ENCODE peak calls at places on chromosomes 2 and 18, in six cellular contexts. A, D, W, L, H and U are unnamed samples.

GRCh38 chr2:47513981-47514520 is 111.1 kb downstream of the MSH2 start:
- DNase-seq in A (no peak), D (no peak), W (no peak), L (no peak), H (no peak), U (no peak)

GRCh38 chr18:36334798-36335197 is 37.3 kb downstream of the FHOD3 start:
- DNase-seq in A (no peak), D (no peak), W (no peak), L (no peak), H (no peak), U (no peak)

GRCh38 chr18:76668546-76668945 is 153.8 kb upstream of the ZNF236 start:
- DNase-seq in A (no peak), D (no peak), W (no peak), L (no peak), H (no peak), U (no peak)

GRCh38 chr2:216773072-216773471 is 77.7 kb upstream of the IGFBP5 start:
- DNase-seq in A (no peak), D (no peak), W (peak), L (no peak), H (no peak), U (no peak)

GRCh38 chr2:184769038-184769437 is 170.7 kb downstream of the ZNF804A start:
- DNase-seq in A (peak), D (no peak), W (no peak), L (no peak), H (no peak), U (no peak)

GRCh38 chr2:148680462-148680861 is 35.9 kb downstream of the EPC2 start:
- DNase-seq in A (peak), D (no peak), W (no peak), L (no peak), H (no peak), U (no peak)

GRCh38 chr2:72103161-72103560 is 44.5 kb downstream of the CYP26B1 start:
- DNase-seq in A (no peak), D (no peak), W (no peak), L (no peak), H (no peak), U (no peak)

GRCh38 chr2:118834440-118834810 is 13.0 kb downstream of the EN1 start:
- DNase-seq in A (no peak), D (peak), W (no peak), L (no peak), H (no peak), U (no peak)

GRCh38 chr18:6086731-6087130 is 191.4 kb upstream of the TMEM200C start:
- DNase-seq in A (peak), D (no peak), W (no peak), L (no peak), H (no peak), U (no peak)

GRCh38 chr2:229553091-229553490 is 161.3 kb downstream of the DNER start:
- DNase-seq in A (no peak), D (no peak), W (no peak), L (no peak), H (no peak), U (no peak)

GRCh38 chr2:126946323-126947089 is 47.8 kb downstream of the TEX51 start:
- DNase-seq in A (no peak), D (no peak), W (no peak), L (no peak), H (no peak), U (no peak)

GRCh38 chr2:68653034-68653433 is 9.7 kb downstream of the PROKR1 start:
- DNase-seq in A (no peak), D (no peak), W (no peak), L (no peak), H (no peak), U (no peak)

GRCh38 chr2:159873136-159873728 is 75.2 kb upstream of the CD302 start:
- DNase-seq in A (no peak), D (no peak), W (no peak), L (no peak), H (no peak), U (peak)

GRCh38 chr2:42810971-42811865 is 18.8 kb upstream of the HAAO start:
- DNase-seq in A (peak), D (peak), W (peak), L (no peak), H (peak), U (peak)

DNA sequence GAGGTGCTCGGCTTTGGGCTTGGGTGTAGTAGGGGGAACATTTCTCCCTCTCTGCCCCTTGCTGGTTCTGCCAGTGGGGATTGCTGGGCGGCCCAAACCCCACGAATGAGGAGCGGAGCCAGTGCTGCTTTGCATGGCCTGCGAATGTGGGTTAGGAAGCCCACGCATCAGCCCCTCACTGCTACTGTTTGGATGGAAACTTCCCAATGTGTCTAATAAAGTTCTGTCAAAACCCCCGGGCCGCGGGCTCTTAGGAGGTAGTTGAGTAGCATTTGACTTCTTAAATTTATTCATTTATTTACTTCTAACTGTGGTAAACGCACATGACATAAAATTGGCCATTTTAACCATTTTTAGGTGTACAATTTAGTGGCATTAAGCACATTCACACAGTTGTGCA is 161.3 kb upstream of the FHL2 start:
- DNase-seq in A (no peak), D (no peak), W (no peak), L (no peak), H (no peak), U (no peak)
- TF ChIP-seq POLR2A in A (no peak), D (no peak), W (no peak), L (no peak), H (no peak), U (no peak)

GRCh38 chr2:199370150-199370780 is 87.5 kb downstream of the SATB2 start:
- DNase-seq in A (peak), D (no peak), W (no peak), L (no peak), H (no peak), U (no peak)
- TF ChIP-seq CTCF in A (no peak), D (no peak), W (no peak), L (no peak), H (no peak), U (no peak)

GRCh38 chr2:8535821-8536685 is 145.8 kb upstream of the ID2 start:
- DNase-seq in A (no peak), D (peak), W (no peak), L (no peak), H (peak), U (no peak)
- TF ChIP-seq POLR2A in A (no peak), D (no peak), W (no peak), L (no peak), H (no peak), U (no peak)

GRCh38 chr2:3738454-3738853 is 35.1 kb downstream of the DCDC2C start:
- DNase-seq in A (peak), D (no peak), W (no peak), L (no peak), H (no peak), U (no peak)
- TF ChIP-seq CTCF in A (peak), D (peak), W (peak), L (no peak), H (no peak), U (no peak)

GRCh38 chr2:113126845-113127645 is at the start of gene IL1RN:
- DNase-seq in A (no peak), D (no peak), W (peak), L (no peak), H (no peak), U (no peak)

GRCh38 chr2:113128386-113128664 is 927 bp downstream of the IL1RN start:
- DNase-seq in A (no peak), D (peak), W (no peak), L (no peak), H (no peak), U (no peak)

GRCh38 chr2:113124984-113125855 is 2.2 kb upstream of the IL1RN start:
- DNase-seq in A (no peak), D (no peak), W (no peak), L (no peak), H (no peak), U (no peak)

GRCh38 chr2:113129519-113130078 is 2.2 kb downstream of the IL1RN start:
- DNase-seq in A (no peak), D (no peak), W (no peak), L (no peak), H (no peak), U (no peak)

DNA sequence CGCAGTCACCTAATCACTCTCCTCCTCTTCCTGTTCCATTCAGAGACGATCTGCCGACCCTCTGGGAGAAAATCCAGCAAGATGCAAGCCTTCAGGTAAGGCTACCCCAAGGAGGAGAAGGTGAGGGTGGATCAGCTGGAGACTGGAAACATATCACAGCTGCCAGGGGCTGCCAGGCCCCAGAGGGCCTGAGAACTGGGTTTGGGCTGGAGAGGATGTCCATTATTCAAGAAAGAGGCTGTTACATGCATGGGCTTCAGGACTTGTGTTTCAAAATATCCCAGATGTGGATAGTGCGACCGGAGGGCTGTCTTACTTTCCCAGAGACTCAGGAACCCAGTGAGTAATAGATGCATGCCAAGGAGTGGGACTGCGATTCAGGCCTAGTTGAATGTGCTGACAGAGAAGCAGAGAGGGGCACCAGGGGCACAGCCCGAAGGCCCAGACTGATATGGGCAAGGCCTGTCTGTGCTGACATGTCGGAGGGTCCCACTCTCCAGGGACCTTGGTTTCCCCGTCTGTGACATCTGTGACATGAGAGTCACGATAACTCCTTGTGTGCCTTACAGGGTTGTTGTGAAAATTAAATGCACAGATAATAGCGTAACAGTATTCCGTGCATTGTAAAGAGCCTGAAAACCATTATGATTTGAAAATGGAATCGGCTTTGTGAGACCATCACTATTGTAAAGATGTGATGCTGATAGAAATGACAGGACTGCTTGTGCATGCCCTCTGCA is 418 bp downstream of the IL1RN start:
- DNase-seq in A (no peak), D (no peak), W (no peak), L (no peak), H (no peak), U (no peak)
- TF ChIP-seq POLR2A in A (no peak), D (no peak), W (no peak), L (no peak), H (no peak), U (no peak)